ENCODE peak calls at places on chromosomes 3 and 15, in four cellular contexts. U is left lung, E is gastrocnemius medialis, K is lower lobe of right lung. P is an unnamed sample.

GRCh38 chr3:134810052-134810435 is 15.0 kb downstream of the EPHB1 start:
- ATAC-seq in E (no peak), K (no peak), U (no peak), P (no peak)

GRCh38 chr15:84982301-84982920 is 755 bp downstream of the PDE8A start:
- ATAC-seq in E (no peak), K (no peak), U (no peak), P (no peak)

GRCh38 chr15:58096529-58097084 is 31.1 kb upstream of the ALDH1A2 start:
- ATAC-seq in U (no peak), K (no peak), E (no peak), P (no peak)

GRCh38 chr3:13045904-13046568 is 27.2 kb downstream of the IQSEC1 start:
- ATAC-seq in K (peak; percentile 73), E (peak; percentile 36), U (peak; percentile 66), P (peak; percentile 60)

GRCh38 chr3:183564046-183564445 is 8.5 kb upstream of the KLHL6 start:
- ATAC-seq in E (no peak), U (no peak), K (no peak), P (no peak)

GRCh38 chr15:42903388-42904324 is 16.9 kb downstream of the TTBK2 start:
- ATAC-seq in U (no peak), E (no peak), K (no peak), P (no peak)

GRCh38 chr15:98779463-98780071 is 131.2 kb downstream of the IGF1R start:
- ATAC-seq in U (peak; percentile 90), K (peak; percentile 90), E (peak; percentile 99), P (peak; percentile 76)

GRCh38 chr3:119555309-119555735 is 4.1 kb downstream of the CD80 start:
- ATAC-seq in K (peak; percentile 37), U (peak; percentile 48), E (no peak), P (no peak)

GRCh38 chr15:31361764-31362120 is 35.1 kb downstream of the KLF13 start:
- ATAC-seq in E (no peak), K (no peak), U (no peak), P (no peak)

GRCh38 chr15:31359722-31360111 is 33.1 kb downstream of the KLF13 start:
- ATAC-seq in E (no peak), K (peak; percentile 2), U (peak; percentile 5), P (no peak)

GRCh38 chr15:31360843-31361763 is 34.5 kb downstream of the KLF13 start:
- ATAC-seq in E (no peak), K (peak; percentile 20), U (peak; percentile 38), P (no peak)

GRCh38 chr15:31358957-31359721 is 32.5 kb downstream of the KLF13 start:
- ATAC-seq in U (peak; percentile 66), K (peak; percentile 54), E (no peak), P (no peak)

DNA sequence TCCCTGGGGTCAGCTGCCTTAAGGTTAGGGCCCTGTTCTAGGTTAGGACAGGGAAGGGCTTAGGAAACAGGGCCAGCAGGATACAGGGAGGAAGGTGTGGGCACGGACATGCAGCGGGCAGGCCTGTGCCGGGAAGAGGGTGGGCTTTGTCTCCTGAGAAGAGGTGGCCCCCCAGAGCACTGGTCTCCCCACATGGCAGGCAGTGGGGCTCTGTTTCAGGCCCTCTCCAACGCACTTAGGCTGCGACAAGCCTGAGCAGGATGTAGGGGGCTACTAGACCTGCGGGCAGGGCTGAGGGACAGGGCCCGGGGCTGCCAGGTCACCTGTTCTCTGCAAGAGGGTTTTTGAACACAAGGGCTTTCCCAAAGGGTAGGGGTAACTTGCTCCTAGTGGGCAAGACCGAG is 33.5 kb downstream of the KLF13 start:
- ATAC-seq in U (no peak), E (no peak), K (no peak), P (no peak)
- H3K4me3 ChIP-seq in U (no peak overlapping the region), E (no peak overlapping the region), K (peak overlapping the region; percentile 20), P (no peak overlapping the region)

GRCh38 chr15:93866996-93867395 is 364.4 kb upstream of the MCTP2 start:
- ATAC-seq in K (no peak), U (no peak), E (no peak), P (no peak)
- H3K27ac ChIP-seq in K (no peak overlapping the region), U (no peak overlapping the region), E (no peak overlapping the region), P (no peak overlapping the region)

GRCh38 chr3:101685050-101685400 is 1.5 kb downstream of the RPL24 start:
- ATAC-seq in K (no peak), U (no peak), E (no peak), P (no peak)
- H3K4me3 ChIP-seq in K (peak overlapping the region; percentile 81), U (peak overlapping the region; percentile 71), E (peak overlapping the region; percentile 78), P (peak overlapping the region; percentile 66)

GRCh38 chr15:90154246-90154645 is 46.9 kb upstream of the SEMA4B start:
- ATAC-seq in K (no peak), E (no peak), U (no peak), P (no peak)
- H3K27ac ChIP-seq in K (no peak overlapping the region), E (no peak overlapping the region), U (no peak overlapping the region), P (peak overlapping the region; percentile 69)